ENCODE peak calls at places on chromosomes 11 and 22, in eight cellular contexts. One of them, this sample, is unnamed.

GRCh38 chr11:10096987-10097386 is 197.0 kb downstream of the SBF2 start:
- DNase-seq in lower lobe of right lung: no peak
- DNase-seq in AG10803: no peak
- DNase-seq in cardiac fibroblast: no peak
- DNase-seq in Panc1: no peak
- DNase-seq in HCT116: no peak
- DNase-seq in CD8-positive, alpha-beta memory T cell: no peak
- DNase-seq in HFF-Myc: no peak
- DNase-seq in this sample: no peak

GRCh38 chr11:74932797-74933196 is 16.1 kb downstream of the XRRA1 start:
- DNase-seq in lower lobe of right lung: no peak
- DNase-seq in HCT116: no peak
- DNase-seq in cardiac fibroblast: no peak
- DNase-seq in CD8-positive, alpha-beta memory T cell: no peak
- DNase-seq in Panc1: no peak
- DNase-seq in HFF-Myc: no peak
- DNase-seq in AG10803: peak; percentile 22
- DNase-seq in this sample: no peak

GRCh38 chr11:68976563-68976962 is 4.2 kb downstream of the MRGPRD start:
- DNase-seq in HCT116: no peak
- DNase-seq in Panc1: no peak
- DNase-seq in CD8-positive, alpha-beta memory T cell: no peak
- DNase-seq in lower lobe of right lung: peak; percentile 10
- DNase-seq in HFF-Myc: no peak
- DNase-seq in AG10803: peak; percentile 64
- DNase-seq in cardiac fibroblast: no peak
- DNase-seq in this sample: no peak

GRCh38 chr11:114783805-114784204 is 105.5 kb downstream of the NXPE2 start:
- DNase-seq in HCT116: no peak
- DNase-seq in HFF-Myc: no peak
- DNase-seq in AG10803: no peak
- DNase-seq in lower lobe of right lung: no peak
- DNase-seq in CD8-positive, alpha-beta memory T cell: no peak
- DNase-seq in cardiac fibroblast: no peak
- DNase-seq in Panc1: no peak
- DNase-seq in this sample: no peak

GRCh38 chr11:112394304-112394703 is 133.6 kb upstream of the PLET1 start:
- DNase-seq in lower lobe of right lung: no peak
- DNase-seq in CD8-positive, alpha-beta memory T cell: no peak
- DNase-seq in AG10803: no peak
- DNase-seq in HCT116: no peak
- DNase-seq in HFF-Myc: no peak
- DNase-seq in cardiac fibroblast: no peak
- DNase-seq in Panc1: no peak
- DNase-seq in this sample: no peak

GRCh38 chr22:41910599-41911291 is 4.1 kb downstream of the SHISA8 start:
- DNase-seq in HCT116: no peak
- DNase-seq in HFF-Myc: no peak
- DNase-seq in Panc1: no peak
- DNase-seq in AG10803: peak; percentile 8
- DNase-seq in cardiac fibroblast: peak; percentile 25
- DNase-seq in lower lobe of right lung: no peak
- DNase-seq in CD8-positive, alpha-beta memory T cell: no peak
- DNase-seq in this sample: peak; percentile 28

GRCh38 chr11:9380773-9381172 is 3.7 kb upstream of the IPO7 start:
- DNase-seq in Panc1: no peak
- DNase-seq in cardiac fibroblast: no peak
- DNase-seq in HFF-Myc: no peak
- DNase-seq in HCT116: no peak
- DNase-seq in AG10803: peak; percentile 28
- DNase-seq in lower lobe of right lung: no peak
- DNase-seq in CD8-positive, alpha-beta memory T cell: no peak
- DNase-seq in this sample: no peak

GRCh38 chr11:59172345-59173079 is 580 bp downstream of the DTX4 start:
- DNase-seq in Panc1: no peak
- DNase-seq in HFF-Myc: no peak
- DNase-seq in HCT116: no peak
- DNase-seq in cardiac fibroblast: no peak
- DNase-seq in lower lobe of right lung: peak; percentile 58
- DNase-seq in CD8-positive, alpha-beta memory T cell: peak; percentile 11
- DNase-seq in AG10803: no peak
- DNase-seq in this sample: peak; percentile 61

GRCh38 chr22:45903355-45904149 is 73.4 kb downstream of the WNT7B start:
- DNase-seq in cardiac fibroblast: peak; percentile 65
- DNase-seq in lower lobe of right lung: no peak
- DNase-seq in HFF-Myc: no peak
- DNase-seq in AG10803: peak; percentile 58
- DNase-seq in HCT116: no peak
- DNase-seq in Panc1: no peak
- DNase-seq in CD8-positive, alpha-beta memory T cell: no peak
- DNase-seq in this sample: peak; percentile 87

GRCh38 chr22:29867260-29867659 is 15.7 kb upstream of the MTMR3 start:
- DNase-seq in cardiac fibroblast: no peak
- DNase-seq in Panc1: no peak
- DNase-seq in HCT116: no peak
- DNase-seq in CD8-positive, alpha-beta memory T cell: no peak
- DNase-seq in lower lobe of right lung: no peak
- DNase-seq in HFF-Myc: no peak
- DNase-seq in AG10803: no peak
- DNase-seq in this sample: no peak

GRCh38 chr11:107929611-107930200 is 1.5 kb downstream of the RAB39A start:
- DNase-seq in Panc1: no peak
- DNase-seq in HFF-Myc: no peak
- DNase-seq in cardiac fibroblast: no peak
- DNase-seq in HCT116: no peak
- DNase-seq in CD8-positive, alpha-beta memory T cell: no peak
- DNase-seq in AG10803: no peak
- DNase-seq in lower lobe of right lung: no peak
- DNase-seq in this sample: no peak

GRCh38 chr22:18010263-18010662 is 14.1 kb downstream of the MICAL3 start:
- DNase-seq in HFF-Myc: no peak
- DNase-seq in CD8-positive, alpha-beta memory T cell: no peak
- DNase-seq in AG10803: no peak
- DNase-seq in lower lobe of right lung: no peak
- DNase-seq in Panc1: no peak
- DNase-seq in cardiac fibroblast: no peak
- DNase-seq in HCT116: no peak
- DNase-seq in this sample: no peak

GRCh38 chr11:121611242-121611641 is 158.5 kb upstream of the SORL1-AS1 start:
- DNase-seq in HCT116: no peak
- DNase-seq in HFF-Myc: no peak
- DNase-seq in CD8-positive, alpha-beta memory T cell: no peak
- DNase-seq in AG10803: no peak
- DNase-seq in Panc1: no peak
- DNase-seq in lower lobe of right lung: no peak
- DNase-seq in cardiac fibroblast: no peak
- DNase-seq in this sample: no peak

GRCh38 chr22:24736526-24737050 is 37.9 kb downstream of the PIWIL3 start:
- DNase-seq in cardiac fibroblast: no peak
- DNase-seq in HCT116: no peak
- DNase-seq in Panc1: no peak
- DNase-seq in AG10803: no peak
- DNase-seq in lower lobe of right lung: no peak
- DNase-seq in HFF-Myc: no peak
- DNase-seq in CD8-positive, alpha-beta memory T cell: no peak
- DNase-seq in this sample: no peak

GRCh38 chr11:35029979-35030378 is 109.0 kb upstream of the CD44 start:
- DNase-seq in Panc1: peak; percentile 55
- DNase-seq in cardiac fibroblast: peak; percentile 66
- DNase-seq in CD8-positive, alpha-beta memory T cell: no peak
- DNase-seq in HFF-Myc: peak; percentile 72
- DNase-seq in AG10803: peak; percentile 77
- DNase-seq in lower lobe of right lung: no peak
- DNase-seq in HCT116: no peak
- DNase-seq in this sample: peak; percentile 81

GRCh38 chr22:34334893-34335292 is 414.6 kb upstream of the LARGE1 start:
- DNase-seq in CD8-positive, alpha-beta memory T cell: no peak
- DNase-seq in lower lobe of right lung: no peak
- DNase-seq in cardiac fibroblast: no peak
- DNase-seq in HCT116: no peak
- DNase-seq in HFF-Myc: no peak
- DNase-seq in AG10803: no peak
- DNase-seq in Panc1: no peak
- DNase-seq in this sample: no peak

GRCh38 chr11:35065566-35065965 is 73.4 kb upstream of the CD44 start:
- DNase-seq in Panc1: no peak
- DNase-seq in lower lobe of right lung: no peak
- DNase-seq in HCT116: no peak
- DNase-seq in HFF-Myc: no peak
- DNase-seq in cardiac fibroblast: no peak
- DNase-seq in AG10803: peak; percentile 88
- DNase-seq in CD8-positive, alpha-beta memory T cell: no peak
- DNase-seq in this sample: no peak

GRCh38 chr11:9880657-9881056 is 216.8 kb downstream of the SWAP70 start:
- DNase-seq in lower lobe of right lung: no peak
- DNase-seq in HCT116: no peak
- DNase-seq in HFF-Myc: no peak
- DNase-seq in AG10803: no peak
- DNase-seq in Panc1: no peak
- DNase-seq in cardiac fibroblast: no peak
- DNase-seq in CD8-positive, alpha-beta memory T cell: no peak
- DNase-seq in this sample: no peak

DNA sequence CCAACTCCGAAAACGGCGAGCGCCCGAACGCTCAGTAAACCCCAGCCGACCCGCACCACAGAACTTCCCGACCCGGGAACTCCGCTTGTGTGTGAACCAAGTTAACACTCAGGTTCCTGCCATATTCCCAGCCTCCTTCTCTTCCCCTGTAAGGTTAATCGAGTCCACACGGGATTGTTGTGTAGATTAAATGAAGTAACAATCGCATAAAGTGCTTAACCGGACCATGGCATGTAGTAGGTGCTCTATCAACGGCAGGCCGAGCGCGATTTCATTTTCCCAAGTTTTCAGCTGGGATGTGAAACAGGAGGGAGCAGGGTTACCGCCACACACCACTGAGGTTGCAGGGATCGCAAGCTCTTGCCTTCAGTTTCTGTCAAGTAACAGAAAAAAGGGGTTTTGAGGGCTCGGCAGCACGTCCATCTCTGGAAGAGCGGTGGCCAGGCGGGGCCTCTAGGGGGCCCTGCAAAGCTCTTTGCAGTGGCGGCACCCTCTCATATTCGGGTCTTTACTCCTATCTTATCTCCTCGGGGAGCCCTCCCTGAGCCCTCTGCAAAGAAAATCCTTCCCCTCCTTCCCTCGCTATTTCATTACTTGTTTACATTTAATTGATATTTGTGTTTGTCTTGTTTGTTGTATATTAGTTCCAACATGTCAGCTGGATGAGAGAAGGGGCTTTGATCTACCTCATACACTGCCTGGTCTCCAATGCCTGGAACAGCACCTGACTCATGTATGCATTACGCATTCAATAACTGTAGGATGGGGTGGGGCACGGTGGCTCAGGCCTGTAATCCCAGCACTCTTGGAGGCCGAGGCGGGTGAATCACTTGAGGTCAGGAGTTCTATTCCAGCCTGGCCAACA is 792 bp upstream of the PLEKHA7 start:
- DNase-seq in Panc1: no peak
- DNase-seq in cardiac fibroblast: peak; percentile 17
- DNase-seq in CD8-positive, alpha-beta memory T cell: no peak
- DNase-seq in HCT116: peak; percentile 75
- DNase-seq in lower lobe of right lung: no peak
- DNase-seq in AG10803: no peak
- DNase-seq in HFF-Myc: no peak
- DNase-seq in this sample: peak; percentile 88
- H3K4me3 ChIP-seq in Panc1: peak overlapping the region; percentile 52
- H3K4me3 ChIP-seq in cardiac fibroblast: peak overlapping the region; percentile 36
- H3K4me3 ChIP-seq in CD8-positive, alpha-beta memory T cell: peak overlapping the region; percentile 66
- H3K4me3 ChIP-seq in HCT116: peak overlapping the region; percentile 65
- H3K4me3 ChIP-seq in lower lobe of right lung: peak overlapping the region; percentile 73
- H3K4me3 ChIP-seq in AG10803: no peak overlapping the region
- H3K4me3 ChIP-seq in HFF-Myc: no peak overlapping the region
- H3K4me3 ChIP-seq in this sample: peak overlapping the region; percentile 89

DNA sequence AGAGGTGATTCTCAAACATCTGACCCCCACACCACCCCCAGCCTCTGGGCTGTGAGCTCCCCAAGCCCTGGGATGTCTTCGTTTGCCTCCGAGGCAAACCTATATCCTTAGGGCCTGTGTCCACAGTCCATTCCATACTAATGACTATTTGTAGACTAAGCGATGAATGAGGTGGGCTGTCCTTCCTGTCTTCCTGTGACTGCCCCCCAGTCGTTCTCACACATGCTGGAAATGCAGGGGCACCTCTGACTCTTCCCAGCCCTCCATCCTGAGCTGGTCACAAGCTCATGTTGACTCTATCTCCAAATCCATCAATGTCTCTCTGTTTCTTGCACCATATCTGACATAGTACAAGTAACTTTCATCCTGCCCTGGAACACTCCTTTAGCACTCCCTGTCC is 4.8 kb downstream of the ATG16L2 start:
- DNase-seq in HFF-Myc: no peak
- DNase-seq in cardiac fibroblast: no peak
- DNase-seq in HCT116: no peak
- DNase-seq in CD8-positive, alpha-beta memory T cell: no peak
- DNase-seq in AG10803: no peak
- DNase-seq in lower lobe of right lung: no peak
- DNase-seq in Panc1: no peak
- DNase-seq in this sample: no peak
- H3K4me3 ChIP-seq in HFF-Myc: no peak overlapping the region
- H3K4me3 ChIP-seq in cardiac fibroblast: no peak overlapping the region
- H3K4me3 ChIP-seq in HCT116: no peak overlapping the region
- H3K4me3 ChIP-seq in CD8-positive, alpha-beta memory T cell: no peak overlapping the region
- H3K4me3 ChIP-seq in AG10803: no peak overlapping the region
- H3K4me3 ChIP-seq in lower lobe of right lung: no peak overlapping the region
- H3K4me3 ChIP-seq in Panc1: no peak overlapping the region
- H3K4me3 ChIP-seq in this sample: no peak overlapping the region

DNA sequence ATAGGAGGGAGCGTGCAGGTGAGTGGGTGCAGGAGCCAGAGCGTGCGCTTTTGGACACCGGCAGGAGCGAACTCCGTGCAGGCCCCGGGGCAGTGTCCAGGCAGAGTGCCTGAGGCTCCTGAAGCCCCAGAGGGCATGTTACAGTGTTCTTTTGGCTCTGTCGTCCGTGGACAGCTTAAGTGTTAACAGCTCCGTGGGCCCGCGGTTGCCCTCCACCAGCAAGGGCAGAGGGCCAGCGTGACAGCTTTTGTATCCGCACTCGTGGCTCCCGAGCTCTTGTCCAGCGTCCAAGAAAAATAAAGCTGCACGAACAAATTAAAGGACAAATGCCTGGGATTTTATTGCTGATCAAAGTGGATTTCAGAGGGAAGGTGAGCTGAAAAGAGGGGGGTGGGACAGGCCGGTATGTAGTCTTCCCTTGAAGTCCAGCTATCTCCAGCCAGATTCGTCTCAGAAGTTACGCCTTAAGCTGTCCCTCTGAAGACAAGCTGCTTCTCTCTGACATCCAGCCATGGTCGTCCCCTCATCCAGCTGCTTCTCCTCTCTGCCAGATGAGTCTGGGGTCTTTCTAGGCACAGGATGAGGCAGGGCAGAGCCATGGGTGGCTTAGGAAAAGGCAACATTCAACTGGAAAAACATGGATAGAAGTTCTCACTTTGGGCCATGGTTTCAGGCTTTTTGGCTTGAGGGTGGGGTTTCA is 957 bp upstream of the TMEM109 start:
- DNase-seq in Panc1: no peak
- DNase-seq in CD8-positive, alpha-beta memory T cell: no peak
- DNase-seq in AG10803: no peak
- DNase-seq in HFF-Myc: no peak
- DNase-seq in HCT116: no peak
- DNase-seq in lower lobe of right lung: no peak
- DNase-seq in cardiac fibroblast: no peak
- DNase-seq in this sample: no peak
- H3K4me3 ChIP-seq in Panc1: peak overlapping the region; percentile 79
- H3K4me3 ChIP-seq in CD8-positive, alpha-beta memory T cell: peak overlapping the region; percentile 91
- H3K4me3 ChIP-seq in AG10803: no peak overlapping the region
- H3K4me3 ChIP-seq in HFF-Myc: peak overlapping the region; percentile 85
- H3K4me3 ChIP-seq in HCT116: peak overlapping the region; percentile 61
- H3K4me3 ChIP-seq in lower lobe of right lung: peak overlapping the region; percentile 97
- H3K4me3 ChIP-seq in cardiac fibroblast: peak overlapping the region; percentile 86
- H3K4me3 ChIP-seq in this sample: peak overlapping the region; percentile 78

GRCh38 chr11:117199061-117199915 is at the start of gene TAGLN:
- DNase-seq in HCT116: no peak
- DNase-seq in cardiac fibroblast: peak; percentile 97
- DNase-seq in Panc1: no peak
- DNase-seq in AG10803: peak; percentile 95
- DNase-seq in lower lobe of right lung: peak; percentile 67
- DNase-seq in CD8-positive, alpha-beta memory T cell: no peak
- DNase-seq in HFF-Myc: no peak
- DNase-seq in this sample: peak; percentile 69
- H3K4me3 ChIP-seq in HCT116: no peak within 1 kb of the TSS
- H3K4me3 ChIP-seq in cardiac fibroblast: peak within 1 kb of the TSS; percentile 64
- H3K4me3 ChIP-seq in Panc1: peak within 1 kb of the TSS; percentile 11
- H3K4me3 ChIP-seq in AG10803: peak within 1 kb of the TSS; percentile 88
- H3K4me3 ChIP-seq in lower lobe of right lung: peak within 1 kb of the TSS; percentile 38
- H3K4me3 ChIP-seq in CD8-positive, alpha-beta memory T cell: no peak within 1 kb of the TSS
- H3K4me3 ChIP-seq in HFF-Myc: peak within 1 kb of the TSS; percentile 36
- H3K4me3 ChIP-seq in this sample: no peak within 1 kb of the TSS

This sample was measured in PC-9.